ENCODE peak calls at places on chromosomes 3 and 15, in four cellular contexts. G is body of pancreas, J is suprapubic skin, Y is thoracic aorta. I is an unnamed sample. For H3K4me1, the result is how much of the 10 kb centered on the place peaks cover.

GRCh38 chr15:25736451-25736850 is 126.7 kb downstream of the ATP10A start:
- DNase-seq in G (no peak), J (no peak), Y (no peak), I (no peak)

GRCh38 chr15:59237854-59238252 is 31.2 kb downstream of the LDHAL6B start:
- DNase-seq in G (no peak), J (no peak), Y (no peak), I (no peak)

GRCh38 chr3:51819709-51820406 is 40.8 kb upstream of the IQCF6 start:
- DNase-seq in G (no peak), J (no peak), Y (no peak), I (no peak)

GRCh38 chr15:88834211-88834812 is 31.1 kb downstream of the ACAN start:
- DNase-seq in G (peak), J (no peak), Y (peak), I (peak)

GRCh38 chr3:171293142-171293782 is 166.9 kb downstream of the TNIK start:
- DNase-seq in G (no peak), J (no peak), Y (no peak), I (no peak)

GRCh38 chr3:154275965-154276364 is 48.3 kb downstream of the DHX36 start:
- DNase-seq in G (no peak), J (no peak), Y (no peak), I (no peak)

GRCh38 chr3:38311941-38312340 is 29.8 kb downstream of the SLC22A14 start:
- DNase-seq in G (no peak), J (no peak), Y (no peak), I (no peak)

GRCh38 chr3:179175358-179175757 is 27.2 kb downstream of the PIK3CA start:
- DNase-seq in G (no peak), J (no peak), Y (no peak), I (no peak)

GRCh38 chr3:100039075-100039474 is 75.2 kb downstream of the FILIP1L start:
- DNase-seq in G (no peak), J (no peak), Y (no peak), I (no peak)

GRCh38 chr3:60707452-60708020 is 543.7 kb downstream of the FHIT start:
- DNase-seq in G (no peak), J (no peak), Y (no peak), I (no peak)

GRCh38 chr15:34084086-34084485 is 17.6 kb downstream of the EMC7 start:
- DNase-seq in G (no peak), J (no peak), Y (no peak), I (no peak)

GRCh38 chr3:156892701-156893100 is 66.5 kb downstream of the LEKR1 start:
- DNase-seq in G (no peak), J (no peak), Y (no peak), I (no peak)

GRCh38 chr3:39260957-39261356 is 18.9 kb downstream of the CX3CR1 start:
- DNase-seq in G (peak), J (peak), Y (peak), I (peak)

GRCh38 chr3:133996251-133996661 is 33.5 kb downstream of the SLCO2A1 start:
- DNase-seq in G (no peak), J (peak), Y (no peak), I (no peak)

GRCh38 chr3:101117473-101117872 is 124.3 kb upstream of the ABI3BP start:
- DNase-seq in G (no peak), J (no peak), Y (no peak), I (no peak)

GRCh38 chr3:154356009-154356408 is 31.7 kb upstream of the DHX36 start:
- DNase-seq in G (no peak), J (no peak), Y (no peak), I (no peak)

GRCh38 chr3:156455839-156456238 is 99.1 kb downstream of the SSR3 start:
- DNase-seq in G (no peak), J (no peak), Y (no peak), I (no peak)

GRCh38 chr15:51094606-51095569 is at the start of gene TNFAIP8L3:
- DNase-seq in G (no peak), J (no peak), Y (no peak), I (no peak)

GRCh38 chr15:88658070-88658965 is 19.5 kb downstream of the ISG20 start:
- DNase-seq in G (no peak), J (peak), Y (no peak), I (peak)

GRCh38 chr15:37733628-37734027 is 200.8 kb upstream of the TMCO5A start:
- DNase-seq in G (no peak), J (no peak), Y (no peak), I (no peak)

GRCh38 chr15:92118162-92118935 is 264.8 kb downstream of the SLCO3A1 start:
- DNase-seq in G (no peak), J (no peak), Y (no peak), I (no peak)

GRCh38 chr3:49158792-49159191 is 7.3 kb downstream of the CCDC71 start:
- DNase-seq in G (no peak), J (no peak), Y (no peak), I (no peak)

GRCh38 chr3:181709537-181710279 is 2.0 kb upstream of the SOX2 start:
- DNase-seq in G (peak), J (no peak), Y (no peak), I (peak)

DNA sequence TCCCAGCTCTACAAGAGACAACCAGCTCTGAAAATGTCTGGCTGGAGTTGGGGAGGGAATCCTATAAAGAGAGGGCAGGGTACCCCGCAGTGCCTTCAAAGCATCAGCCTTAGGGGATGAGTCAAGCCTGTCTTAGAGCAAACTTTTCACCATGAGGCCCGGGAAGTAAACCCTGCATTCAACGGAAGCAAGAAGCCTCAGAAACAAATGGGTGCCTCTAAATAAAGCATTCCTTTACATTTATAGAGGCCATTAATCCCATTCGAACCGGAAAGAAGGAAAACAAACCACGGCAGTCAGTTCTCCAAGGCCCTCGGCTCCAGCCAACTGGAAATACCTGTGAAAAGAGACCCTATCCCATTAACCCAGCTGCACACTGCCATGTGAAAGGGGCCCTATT is 4.4 kb downstream of the ITGB5 start:
- DNase-seq in G (no peak), J (no peak), Y (no peak), I (no peak)
- H3K4me1 ChIP-seq in G (under half), J (half or more), Y (half or more), I (under half)

DNA sequence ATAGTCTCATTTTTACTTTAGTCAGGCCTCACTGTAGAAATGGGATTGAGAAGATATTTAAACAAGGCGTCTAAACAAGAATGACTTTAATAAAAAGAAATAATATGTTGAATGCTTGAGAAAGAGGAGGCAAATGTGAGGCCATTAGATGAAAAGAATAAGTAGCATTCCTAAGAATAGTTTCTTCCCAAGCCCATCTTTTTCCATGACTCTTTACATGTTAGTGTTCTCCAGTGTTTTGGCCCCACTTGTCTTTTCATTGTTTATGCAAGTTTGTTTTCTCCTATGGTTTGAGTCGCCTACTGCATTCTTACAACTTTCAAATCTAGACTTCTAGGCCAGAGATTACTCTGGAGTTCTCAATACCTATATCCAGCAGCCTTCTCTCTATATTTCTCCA is 39.0 kb downstream of the TSC22D2 start:
- DNase-seq in G (no peak), J (no peak), Y (no peak), I (no peak)
- H3K4me3 ChIP-seq in G (no peak), J (no peak), Y (no peak), I (no peak)

GRCh38 chr3:53147161-53147902 is 13.7 kb upstream of the PRKCD start:
- DNase-seq in G (no peak), J (no peak), Y (no peak), I (no peak)
- H3K4me1 ChIP-seq in G (half or more), J (under half), Y (under half), I (under half)

DNA sequence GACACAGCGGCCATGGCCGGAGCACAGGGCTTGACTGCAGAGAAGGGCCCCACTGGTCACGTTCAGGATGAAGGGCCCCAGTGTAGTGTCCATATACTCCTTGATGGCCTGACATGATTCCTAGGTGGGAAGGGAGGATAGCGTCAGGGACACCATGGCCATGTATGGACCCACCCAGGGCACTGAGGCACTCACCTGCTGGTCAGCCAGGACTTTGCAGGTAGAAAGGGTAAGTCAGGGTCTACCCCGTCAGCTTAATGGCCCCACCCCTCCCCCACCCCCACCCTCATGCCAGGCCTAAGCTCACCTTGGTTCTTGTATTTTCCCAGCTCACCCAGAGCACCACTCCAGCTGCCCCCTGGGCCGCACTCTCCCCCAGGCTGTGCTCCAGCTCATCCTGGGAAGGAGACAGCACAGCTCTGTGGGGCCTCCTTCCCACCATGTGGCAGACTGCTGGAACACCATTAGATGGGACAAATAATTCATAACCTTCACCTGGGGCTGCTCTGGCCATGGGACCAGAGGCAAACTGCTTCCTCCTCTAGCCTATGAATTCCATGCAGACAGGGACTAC is 1.6 kb upstream of the HYAL3 start:
- DNase-seq in G (no peak), J (no peak), Y (no peak), I (no peak)
- H3K4me3 ChIP-seq in G (no peak), J (no peak), Y (peak), I (no peak)

DNA sequence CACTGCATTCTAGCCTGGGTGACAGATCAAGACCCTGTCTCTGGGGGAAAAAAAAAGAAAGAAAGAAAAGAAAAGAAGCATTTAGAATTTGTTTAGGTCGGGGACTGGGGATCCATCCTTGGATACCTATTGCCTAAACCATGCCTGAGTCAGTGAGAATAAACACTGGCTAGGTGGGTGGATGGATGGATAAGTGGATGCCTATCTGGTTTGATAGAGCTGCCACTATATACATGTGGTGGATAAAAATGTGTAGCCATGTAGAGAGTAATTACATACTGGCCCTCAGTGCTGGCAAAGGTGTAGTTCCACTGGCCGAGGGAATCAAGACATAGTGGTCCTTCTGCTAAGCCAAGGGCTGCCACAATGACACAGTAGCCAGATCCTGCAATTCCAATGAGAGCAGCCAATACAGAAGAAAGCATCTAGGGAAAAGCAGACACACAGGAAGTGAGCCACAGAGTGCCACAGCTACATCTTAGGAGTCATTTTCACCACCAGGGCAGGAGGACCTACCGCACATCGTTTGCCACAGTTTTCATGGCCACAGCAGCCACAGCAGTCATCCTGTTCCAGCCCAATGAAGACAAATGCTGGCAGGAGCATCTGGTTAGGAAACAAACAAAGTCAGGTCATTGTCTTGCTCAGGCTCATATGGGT is 2.2 kb downstream of the TM4SF1 start:
- DNase-seq in G (no peak), J (no peak), Y (no peak), I (no peak)
- H3K4me1 ChIP-seq in G (half or more), J (half or more), Y (under half), I (under half)

DNA sequence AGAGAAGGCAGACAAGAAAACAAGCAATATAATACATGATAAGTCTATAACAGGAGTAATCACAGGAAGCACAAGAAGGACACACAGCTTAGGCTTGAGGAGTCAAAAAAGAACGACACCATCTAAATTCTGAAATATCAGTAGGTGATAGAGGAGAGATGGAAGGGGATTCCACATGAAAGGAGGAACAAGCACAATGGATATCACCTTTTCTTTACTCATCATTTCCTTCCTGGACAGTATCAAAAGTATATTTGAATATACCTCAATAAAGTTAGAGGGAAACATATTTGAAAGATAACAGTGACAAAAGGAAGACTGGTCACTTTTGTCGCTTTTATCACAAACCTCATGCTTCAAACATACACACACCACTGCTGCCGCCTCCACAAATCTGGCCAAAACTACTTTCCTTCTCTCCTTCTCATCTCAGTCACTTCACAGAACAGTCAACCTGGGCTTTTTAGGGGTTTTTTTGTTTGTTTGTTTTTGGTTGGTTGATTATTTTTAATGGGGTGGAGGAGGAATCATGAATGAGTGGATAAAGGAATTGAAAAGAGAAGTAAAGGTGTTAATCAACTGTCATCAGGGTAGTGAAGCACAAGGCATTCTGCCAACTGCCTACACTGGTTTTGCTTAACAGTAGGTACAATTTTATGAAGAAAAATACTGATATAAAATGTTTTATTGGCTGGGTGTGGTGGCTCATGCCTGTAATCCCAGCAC is 18.5 kb downstream of the DENND4A start:
- DNase-seq in G (no peak), J (no peak), Y (no peak), I (no peak)
- H3K4me3 ChIP-seq in G (no peak), J (no peak), Y (no peak), I (no peak)

GRCh38 chr3:146125946-146126345 is 35.0 kb downstream of the PLOD2 start:
- DNase-seq in G (no peak), J (no peak), Y (no peak), I (no peak)
- H3K4me1 ChIP-seq in G (under half), J (under half), Y (under half), I (under half)

DNA sequence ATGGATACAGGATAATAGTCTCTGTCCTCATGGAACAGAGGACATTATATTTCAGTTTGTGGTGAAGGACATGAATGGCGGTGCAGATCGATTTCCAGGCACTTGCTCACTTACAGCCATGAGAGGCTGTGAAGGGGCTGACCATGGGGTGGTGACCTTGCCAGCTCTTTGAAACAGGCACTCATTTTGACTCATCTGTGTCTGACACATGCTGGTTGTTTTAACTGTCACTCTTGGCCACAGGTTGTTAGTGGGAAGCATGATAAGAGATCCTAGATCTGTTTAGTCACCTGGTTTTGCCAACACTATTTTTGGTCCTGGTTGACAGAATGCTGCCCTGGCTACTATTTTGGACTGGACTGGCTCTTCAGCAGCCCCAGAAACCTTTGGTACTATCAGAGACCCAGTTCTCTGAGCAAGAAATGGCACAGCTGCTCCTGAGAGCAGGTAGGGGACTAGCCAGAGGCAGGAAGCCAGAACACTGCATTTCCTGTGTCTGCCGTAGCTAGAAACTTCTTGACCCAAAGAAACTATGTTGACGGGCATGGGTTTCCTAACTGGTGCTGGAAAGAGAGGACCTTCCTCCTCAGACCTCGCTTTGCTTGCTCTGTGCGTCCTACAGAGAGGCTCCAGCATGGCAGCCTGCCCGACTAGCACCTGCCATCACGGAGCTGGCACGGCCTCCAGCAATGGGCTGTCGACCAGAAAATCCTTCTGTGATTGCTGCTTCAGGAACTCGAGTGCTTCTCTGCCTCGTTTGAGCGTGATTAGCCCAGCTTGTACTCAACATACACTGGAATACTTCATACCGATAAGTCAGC is 6.3 kb downstream of the PXYLP1 start:
- DNase-seq in G (peak), J (no peak), Y (no peak), I (no peak)
- H3K4me3 ChIP-seq in G (no peak), J (no peak), Y (peak), I (no peak)

GRCh38 chr15:63502843-63503738 is 1.3 kb upstream of the USP3 start:
- DNase-seq in G (peak), J (peak), Y (peak), I (peak)

GRCh38 chr15:63504979-63505841 is 817 bp downstream of the USP3 start:
- DNase-seq in G (peak), J (no peak), Y (no peak), I (peak)

GRCh38 chr15:63505842-63506222 is 1.4 kb downstream of the USP3 start:
- DNase-seq in G (no peak), J (no peak), Y (no peak), I (no peak)

GRCh38 chr15:63503739-63504246 is 600 bp upstream of the USP3 start:
- DNase-seq in G (peak), J (no peak), Y (peak), I (peak)

DNA sequence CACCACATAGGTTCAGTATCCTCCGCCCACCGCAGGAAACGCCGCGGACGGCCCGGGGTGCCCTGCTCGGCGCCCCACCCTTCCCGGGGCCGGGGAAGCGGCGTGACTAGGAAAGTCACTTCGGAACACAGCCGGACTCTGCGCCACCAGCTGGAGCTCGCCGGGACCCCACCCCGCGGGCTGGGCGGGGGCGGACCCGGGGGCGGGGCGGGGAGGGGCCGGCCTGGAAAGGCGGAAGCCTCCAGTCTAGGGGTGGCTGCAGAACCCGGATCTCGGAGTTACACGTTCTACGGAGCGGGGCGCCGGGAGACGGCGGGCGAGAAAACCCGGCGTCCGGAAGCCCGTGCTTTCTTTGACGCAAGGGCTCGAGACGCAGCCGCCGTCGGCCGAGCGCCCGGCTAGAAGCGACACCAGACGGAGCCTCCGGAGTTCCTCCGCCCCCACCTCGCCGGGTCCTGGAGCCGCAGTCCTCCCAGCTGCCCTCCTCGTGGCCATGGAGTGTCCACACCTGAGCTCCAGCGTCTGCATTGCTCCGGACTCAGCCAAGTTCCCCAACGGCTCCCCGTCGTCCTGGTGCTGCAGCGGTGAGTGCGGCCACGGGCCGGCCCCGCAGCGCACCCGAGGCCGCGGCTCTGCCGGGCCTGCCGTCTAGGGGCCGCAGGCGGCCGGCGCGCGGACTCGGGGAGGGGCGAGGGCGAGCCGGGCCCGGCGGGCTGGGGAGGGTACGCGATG is at the start of gene USP3:
- DNase-seq in G (peak), J (peak), Y (peak), I (peak)
- H3K4me1 ChIP-seq in G (half or more), J (half or more), Y (half or more), I (half or more)